ENCODE peak calls at places on chromosomes 11 and 22, in nine cellular contexts. Z, M, T, Y, G, K, W, V and O are unnamed samples.

GRCh38 chr11:127074151-127074761 is 73.7 kb upstream of the KIRREL3 start:
- DNase-seq in Z (no peak), M (peak), T (peak), Y (no peak), G (peak), K (peak), W (peak), V (peak), O (peak)

GRCh38 chr11:36509265-36509664 is 807 bp downstream of the TRAF6 start:
- DNase-seq in Z (no peak), M (peak), T (peak), Y (no peak), G (peak), K (peak), W (no peak), V (no peak), O (peak)

GRCh38 chr11:75718406-75719088 is 909 bp downstream of the MOGAT2 start:
- DNase-seq in Z (no peak), M (no peak), T (no peak), Y (peak), G (no peak), K (no peak), W (no peak), V (no peak), O (no peak)

GRCh38 chr22:44380716-44381500 is 68.2 kb upstream of the SHISAL1 start:
- DNase-seq in Z (no peak), M (no peak), T (no peak), Y (no peak), G (no peak), K (no peak), W (no peak), V (peak), O (no peak)

GRCh38 chr11:93573184-93573583 is 30.0 kb upstream of the SMCO4 start:
- DNase-seq in Z (no peak), M (no peak), T (no peak), Y (no peak), G (no peak), K (no peak), W (no peak), V (no peak), O (no peak)

GRCh38 chr22:39545310-39546063 is 12.9 kb upstream of the RPS19BP1 start:
- DNase-seq in Z (no peak), M (peak), T (no peak), Y (no peak), G (no peak), K (no peak), W (peak), V (peak), O (peak)

GRCh38 chr11:20367313-20367948 is 3.9 kb downstream of the HTATIP2 start:
- DNase-seq in Z (no peak), M (peak), T (peak), Y (peak), G (no peak), K (peak), W (peak), V (no peak), O (peak)

GRCh38 chr11:88103337-88104206 is 71.7 kb downstream of the RAB38 start:
- DNase-seq in Z (no peak), M (peak), T (peak), Y (no peak), G (peak), K (peak), W (peak), V (peak), O (no peak)

GRCh38 chr11:83292709-83293435 is 6.7 kb upstream of the CCDC90B start:
- DNase-seq in Z (no peak), M (peak), T (peak), Y (no peak), G (peak), K (peak), W (no peak), V (peak), O (peak)

GRCh38 chr11:67670316-67671210 is 3.9 kb downstream of the ALDH3B2 start:
- DNase-seq in Z (no peak), M (no peak), T (no peak), Y (no peak), G (no peak), K (no peak), W (no peak), V (peak), O (no peak)

GRCh38 chr11:103326070-103326794 is 217.0 kb downstream of the DYNC2H1 start:
- DNase-seq in Z (no peak), M (peak), T (peak), Y (no peak), G (peak), K (peak), W (peak), V (peak), O (peak)

GRCh38 chr11:20008190-20008801 is 152.0 kb downstream of the DBX1 start:
- DNase-seq in Z (no peak), M (no peak), T (no peak), Y (no peak), G (no peak), K (no peak), W (no peak), V (no peak), O (no peak)

GRCh38 chr22:22752556-22753477 is 108.4 kb downstream of the GGTLC2 start:
- DNase-seq in Z (no peak), M (peak), T (peak), Y (no peak), G (peak), K (no peak), W (no peak), V (no peak), O (no peak)

GRCh38 chr11:132674161-132674560 is 858.1 kb downstream of the OPCML start:
- DNase-seq in Z (no peak), M (no peak), T (no peak), Y (no peak), G (no peak), K (no peak), W (no peak), V (no peak), O (no peak)

GRCh38 chr22:38467438-38467903 is 425 bp upstream of the KDELR3 start:
- DNase-seq in Z (no peak), M (no peak), T (no peak), Y (no peak), G (no peak), K (no peak), W (peak), V (no peak), O (no peak)

GRCh38 chr11:124897681-124898680 is at the start of gene ROBO4:
- DNase-seq in Z (peak), M (peak), T (peak), Y (no peak), G (no peak), K (peak), W (no peak), V (peak), O (peak)

GRCh38 chr11:128420943-128421342 is 166.4 kb downstream of the ETS1 start:
- DNase-seq in Z (no peak), M (no peak), T (no peak), Y (no peak), G (no peak), K (peak), W (no peak), V (no peak), O (no peak)

GRCh38 chr11:17171342-17171741 is 36.4 kb downstream of the PIK3C2A start:
- DNase-seq in Z (no peak), M (no peak), T (peak), Y (no peak), G (no peak), K (peak), W (no peak), V (no peak), O (peak)

GRCh38 chr11:17169876-17170275 is 37.9 kb downstream of the PIK3C2A start:
- DNase-seq in Z (no peak), M (no peak), T (no peak), Y (no peak), G (no peak), K (no peak), W (no peak), V (no peak), O (no peak)

GRCh38 chr11:17173332-17173731 is 34.5 kb downstream of the PIK3C2A start:
- DNase-seq in Z (no peak), M (no peak), T (no peak), Y (no peak), G (no peak), K (no peak), W (no peak), V (no peak), O (no peak)

DNA sequence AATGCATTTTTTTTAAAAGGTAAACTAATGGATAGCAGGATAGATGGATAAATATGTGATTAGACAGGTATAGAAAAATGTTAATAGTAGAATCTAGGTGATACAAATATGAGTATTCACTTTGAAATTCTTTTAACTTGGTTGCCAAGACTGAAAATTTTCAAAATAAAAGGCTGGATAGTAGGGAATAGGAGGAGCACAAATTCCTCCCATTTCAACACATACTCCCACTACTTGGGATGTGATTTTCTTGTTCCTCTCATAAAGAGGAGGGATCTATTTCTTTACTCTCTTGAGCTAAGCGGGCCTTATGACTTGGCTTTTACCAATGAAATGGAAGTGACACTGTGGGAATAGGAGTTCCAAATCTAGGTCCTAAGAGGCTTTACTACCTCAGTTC is 35.9 kb downstream of the PIK3C2A start:
- DNase-seq in Z (no peak), M (no peak), T (peak), Y (no peak), G (no peak), K (peak), W (no peak), V (no peak), O (no peak)
- H3K27ac ChIP-seq in Z (no peak), M (no peak), T (no peak), Y (no peak), G (no peak), K (no peak), W (no peak), V (no peak), O (no peak)

DNA sequence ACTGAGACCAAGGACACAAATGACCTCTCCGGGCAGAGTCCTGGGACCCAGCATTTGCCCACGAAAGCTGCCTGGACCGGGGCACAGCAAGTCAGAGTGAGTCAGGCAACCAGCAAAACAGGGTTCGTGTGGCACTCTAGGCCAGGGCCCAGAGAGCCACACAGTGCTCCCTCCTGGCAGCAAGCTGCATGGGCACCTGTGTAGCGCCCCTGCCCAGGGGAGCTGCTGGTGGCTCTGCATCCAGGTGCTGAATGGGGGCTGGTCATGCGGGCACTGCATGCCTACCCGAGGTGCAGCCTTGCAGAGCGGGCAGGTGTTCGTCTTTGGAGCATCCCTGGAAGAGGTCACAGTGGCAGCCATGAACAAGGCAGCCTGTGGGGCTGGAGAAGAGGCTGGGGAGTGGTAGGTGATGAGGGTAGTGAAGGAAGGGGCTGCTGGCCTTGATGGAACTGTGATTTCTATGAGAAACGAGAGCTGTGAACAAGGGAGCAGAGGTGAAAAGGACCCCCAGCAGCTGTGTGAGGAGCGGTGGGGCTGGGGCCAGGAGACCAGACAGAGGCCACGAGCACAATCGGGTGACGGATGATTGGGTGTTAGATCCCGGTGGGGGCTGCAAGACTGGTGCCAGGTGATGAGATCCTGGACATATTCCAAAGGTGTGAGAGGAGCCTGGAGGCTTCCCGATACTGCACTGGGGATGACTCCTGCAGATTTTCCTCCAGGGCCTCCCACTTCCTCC is 63.3 kb downstream of the DGCR2 start:
- DNase-seq in Z (no peak), M (no peak), T (no peak), Y (peak), G (no peak), K (no peak), W (no peak), V (no peak), O (no peak)
- TF ChIP-seq CTCF in Z (no peak), M (peak), T (peak), Y (no peak), G (peak), K (no peak), W (no peak), V (peak), O (no peak)

GRCh38 chr11:57468276-57468675 is 7.9 kb downstream of the RTN4RL2 start:
- DNase-seq in Z (no peak), M (no peak), T (no peak), Y (no peak), G (no peak), K (no peak), W (no peak), V (no peak), O (no peak)
- H3K27ac ChIP-seq in Z (no peak), M (no peak), T (no peak), Y (no peak), G (no peak), K (no peak), W (no peak), V (no peak), O (no peak)

GRCh38 chr11:126059238-126059761 is 3.4 kb downstream of the CDON start:
- DNase-seq in Z (no peak), M (no peak), T (no peak), Y (no peak), G (no peak), K (no peak), W (no peak), V (no peak), O (no peak)

GRCh38 chr11:126060651-126061220 is 1.9 kb downstream of the CDON start:
- DNase-seq in Z (no peak), M (no peak), T (no peak), Y (no peak), G (no peak), K (no peak), W (no peak), V (no peak), O (no peak)

GRCh38 chr11:126063510-126063858 is 818 bp upstream of the CDON start:
- DNase-seq in Z (no peak), M (no peak), T (no peak), Y (no peak), G (no peak), K (no peak), W (no peak), V (no peak), O (no peak)

GRCh38 chr11:126062679-126063509 is at the start of gene CDON:
- DNase-seq in Z (peak), M (peak), T (peak), Y (peak), G (peak), K (peak), W (peak), V (peak), O (peak)

DNA sequence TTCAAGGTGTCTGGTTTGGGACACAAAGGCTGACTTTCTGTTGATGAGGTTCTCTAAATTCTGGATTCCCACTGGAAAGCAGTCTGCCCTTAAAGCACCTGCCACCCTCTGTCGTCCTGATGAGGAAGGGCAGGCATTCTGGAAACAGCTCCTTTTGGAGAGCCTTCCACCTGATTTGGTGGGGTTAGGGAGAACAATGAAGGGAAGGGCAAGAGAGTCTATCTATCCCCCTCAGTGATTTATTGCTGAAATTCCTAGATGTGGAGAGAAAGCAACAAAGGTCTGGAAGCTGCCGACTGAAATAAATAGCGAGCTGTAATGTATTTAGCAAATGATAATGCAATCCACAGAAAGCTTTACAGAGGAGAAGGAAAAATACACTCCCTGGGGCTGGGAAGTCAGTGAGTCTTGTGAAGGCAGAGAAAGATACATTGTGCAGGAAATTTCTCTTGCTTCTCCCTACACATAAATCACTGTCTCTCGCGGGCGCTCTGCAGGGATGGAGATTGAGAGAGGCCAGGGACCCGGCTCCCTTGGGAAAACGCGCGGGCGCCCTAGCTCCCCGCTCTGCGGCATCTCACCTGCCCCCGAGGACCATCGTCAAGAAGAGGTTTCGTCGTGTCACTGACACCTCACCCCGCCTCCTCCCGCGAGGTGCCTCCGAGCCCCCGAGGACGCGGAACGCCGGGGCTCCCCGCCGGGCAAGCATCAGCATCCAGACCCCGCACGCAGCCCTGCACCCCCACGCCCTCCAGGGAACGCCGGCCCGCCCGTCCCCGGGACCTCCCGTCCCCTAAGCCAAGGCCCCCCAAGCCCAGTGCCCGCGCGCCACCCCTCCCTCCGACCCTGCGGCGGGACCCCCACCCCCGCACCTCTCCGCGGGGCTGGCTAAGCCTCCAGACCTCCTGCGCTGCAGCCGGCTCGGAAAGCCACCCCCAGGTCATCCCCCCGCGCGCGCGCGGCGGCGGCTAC is 673 bp downstream of the CDON start:
- DNase-seq in Z (peak), M (peak), T (peak), Y (no peak), G (peak), K (peak), W (peak), V (peak), O (peak)
- TF ChIP-seq CTCF in Z (peak), M (peak), T (peak), Y (peak), G (no peak), K (peak), W (peak), V (peak), O (peak)

GRCh38 chr11:129538323-129538722 is 162.7 kb downstream of the BARX2 start:
- DNase-seq in Z (no peak), M (no peak), T (no peak), Y (no peak), G (no peak), K (no peak), W (no peak), V (no peak), O (no peak)

GRCh38 chr11:129533395-129533794 is 157.7 kb downstream of the BARX2 start:
- DNase-seq in Z (no peak), M (no peak), T (no peak), Y (no peak), G (no peak), K (no peak), W (no peak), V (no peak), O (no peak)

DNA sequence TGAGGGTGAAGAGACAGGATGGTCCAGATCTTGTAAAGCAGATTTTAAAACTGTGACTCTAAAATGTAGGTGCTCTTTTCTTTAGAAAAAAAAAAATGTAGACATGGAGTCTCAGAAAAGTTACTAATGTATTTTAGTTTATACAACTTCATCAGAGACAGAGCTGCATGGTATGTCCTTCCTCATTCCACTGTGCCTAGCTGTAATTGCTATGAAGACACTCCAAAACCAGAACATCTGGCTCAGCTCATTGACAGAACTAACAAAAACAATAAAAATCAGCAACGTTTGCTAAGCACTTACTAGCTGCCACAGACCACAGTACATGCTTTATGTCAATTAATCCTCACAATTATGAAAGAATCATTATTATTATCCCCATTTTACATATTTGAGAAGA is 160.7 kb downstream of the BARX2 start:
- DNase-seq in Z (no peak), M (no peak), T (peak), Y (no peak), G (no peak), K (no peak), W (no peak), V (no peak), O (no peak)
- H3K27ac ChIP-seq in Z (no peak), M (no peak), T (no peak), Y (no peak), G (no peak), K (no peak), W (no peak), V (no peak), O (no peak)

GRCh38 chr22:49394116-49394785 is 433.4 kb downstream of the BRD1 start:
- DNase-seq in Z (no peak), M (no peak), T (no peak), Y (no peak), G (peak), K (no peak), W (no peak), V (peak), O (no peak)
- TF ChIP-seq CTCF in Z (no peak), M (no peak), T (no peak), Y (no peak), G (no peak), K (no peak), W (no peak), V (no peak), O (no peak)

DNA sequence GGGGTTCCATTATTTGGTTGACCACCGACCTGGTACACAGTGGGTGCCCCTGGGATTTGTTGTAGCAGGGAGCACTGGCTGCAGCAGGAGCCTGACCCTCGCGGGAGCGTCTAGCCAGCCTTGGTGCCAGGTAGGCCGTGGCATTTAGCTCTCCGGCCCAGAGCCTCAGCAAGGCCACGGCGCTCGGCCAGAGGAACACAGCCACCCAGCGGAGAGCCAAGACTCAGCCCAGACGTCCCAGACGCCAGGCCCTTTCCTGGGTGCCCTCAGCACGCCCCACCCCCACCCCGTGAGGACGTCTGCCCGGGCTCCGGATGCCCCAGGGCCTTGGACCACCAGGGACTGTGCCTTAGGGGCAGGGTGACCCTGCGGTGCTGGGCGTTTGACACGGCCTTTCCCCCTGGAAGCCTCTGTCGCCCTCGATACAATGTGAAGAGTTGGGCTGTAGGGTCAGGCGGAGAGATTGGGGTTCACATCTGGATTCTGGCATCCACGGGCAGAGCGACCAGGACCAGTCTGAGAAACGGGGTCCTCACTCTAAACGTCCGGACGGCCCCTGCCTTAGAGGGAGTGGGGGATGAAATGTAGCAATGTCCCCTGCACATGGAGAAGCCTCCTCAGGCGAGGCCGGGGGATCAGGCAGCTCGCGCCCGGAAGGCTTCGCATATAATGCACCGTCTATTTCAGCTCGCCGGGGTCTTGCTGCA is 99.2 kb upstream of the FGF3 start:
- DNase-seq in Z (peak), M (no peak), T (no peak), Y (peak), G (no peak), K (no peak), W (peak), V (peak), O (no peak)
- H3K27ac ChIP-seq in Z (peak), M (no peak), T (no peak), Y (peak), G (no peak), K (no peak), W (no peak), V (no peak), O (no peak)